ENCODE peak calls at places on chromosomes 5 and 9, in five cellular contexts. S is aorta, F is GM23338, P is kidney tubule cell, C is psoas muscle. I is an unnamed sample.

GRCh38 chr5:154446183-154447073 is 631 bp downstream of the SAP30L start:
- DNase-seq in S (peak), C (peak), F (peak), P (peak), I (peak)

GRCh38 chr5:60763061-60763460 is 63.1 kb upstream of the DEPDC1B start:
- DNase-seq in S (no peak), F (no peak), C (no peak), P (no peak), I (no peak)

GRCh38 chr5:159427180-159428012 is 97.1 kb upstream of the IL12B start:
- DNase-seq in S (no peak), P (no peak), C (no peak), F (no peak), I (no peak)

GRCh38 chr9:133485531-133486260 is 6.8 kb upstream of the SLC2A6 start:
- DNase-seq in C (peak), F (no peak), S (peak), P (no peak), I (peak)

GRCh38 chr5:53321073-53321472 is 159.4 kb upstream of the FST start:
- DNase-seq in F (no peak), P (peak), S (no peak), C (no peak), I (no peak)

GRCh38 chr5:39219433-39219832 is at the start of gene FYB1:
- DNase-seq in S (no peak), C (no peak), F (no peak), P (peak), I (peak)

GRCh38 chr9:82601272-82601835 is 461.6 kb downstream of the RASEF start:
- DNase-seq in F (no peak), P (no peak), S (no peak), C (no peak), I (no peak)

GRCh38 chr5:516980-517379 is 7.3 kb downstream of the SLC9A3 start:
- DNase-seq in F (no peak), C (no peak), S (no peak), P (no peak), I (no peak)

GRCh38 chr9:105064248-105065118 is 136.5 kb upstream of the ABCA1 start:
- DNase-seq in S (peak), P (peak), F (peak), C (peak), I (peak)

GRCh38 chr5:179615203-179615602 is 8.3 kb downstream of the HNRNPH1 start:
- DNase-seq in C (no peak), P (no peak), S (no peak), F (no peak), I (no peak)

GRCh38 chr9:130034570-130034969 is 8.4 kb downstream of the FNBP1 start:
- DNase-seq in F (no peak), C (no peak), P (peak), S (no peak), I (no peak)

I was measured in left cardiac atrium.